ENCODE peak calls at places on chromosomes 4 and X, in seven cellular contexts. R is AG09319, F is substantia nigra, C is PC-3, S is GM03348, N is Ammon's horn, G is endodermal cell. Q is an unnamed sample.
A peak's percentile ranks its signal among the peaks of the same experiment; 100 is the strongest.

GRCh38 chr4:129145222-129145730 is 49.3 kb downstream of the C4orf33 start:
- DNase-seq in R (no peak), F (no peak), C (no peak), S (no peak), N (no peak), G (no peak), Q (no peak)

GRCh38 chrX:124771292-124771691 is 424.9 kb downstream of the SH2D1A start:
- DNase-seq in R (no peak), F (no peak), C (no peak), S (no peak), N (no peak), G (no peak), Q (no peak)

GRCh38 chr4:106315476-106315967 is 487 bp downstream of the TBCK start:
- DNase-seq in R (no peak), F (no peak), C (peak; percentile 91), S (peak; percentile 38), N (no peak), G (no peak), Q (no peak)

GRCh38 chr4:4914965-4915845 is 55.7 kb downstream of the MSX1 start:
- DNase-seq in R (no peak), F (no peak), C (no peak), S (no peak), N (no peak), G (no peak), Q (no peak)

GRCh38 chr4:89161841-89162240 is 50.5 kb downstream of the TIGD2 start:
- DNase-seq in R (no peak), F (no peak), C (peak; percentile 26), S (no peak), N (no peak), G (no peak), Q (no peak)

GRCh38 chr4:178414881-178415446 is 972.7 kb upstream of the AGA start:
- DNase-seq in R (no peak), F (no peak), C (no peak), S (no peak), N (no peak), G (no peak), Q (no peak)

GRCh38 chrX:13652256-13653021 is 502 bp upstream of the TCEANC start:
- DNase-seq in R (peak; percentile 75), F (no peak), C (peak; percentile 88), S (peak; percentile 61), N (no peak), G (no peak), Q (no peak)

GRCh38 chr4:13892739-13893105 is 265.2 kb upstream of the BOD1L1 start:
- DNase-seq in R (no peak), F (no peak), C (peak; percentile 26), S (peak; percentile 12), N (no peak), G (no peak), Q (no peak)

GRCh38 chrX:635428-636192 is 5.0 kb downstream of the SHOX start:
- DNase-seq in R (no peak), F (no peak), C (no peak), S (no peak), N (no peak), G (peak; percentile 71), Q (no peak)

GRCh38 chrX:132023117-132023895 is at the start of gene STK26:
- DNase-seq in R (peak; percentile 7), F (peak; percentile 3), C (peak; percentile 84), S (peak; percentile 79), N (peak; percentile 48), G (peak; percentile 90), Q (no peak)

GRCh38 chr4:8275511-8275910 is 6.0 kb downstream of the HTRA3 start:
- DNase-seq in R (no peak), F (no peak), C (no peak), S (no peak), N (no peak), G (no peak), Q (no peak)

GRCh38 chr4:103786014-103786413 is 66.2 kb upstream of the TACR3 start:
- DNase-seq in R (peak; percentile 5), F (no peak), C (peak; percentile 63), S (peak; percentile 31), N (peak; percentile 4), G (peak; percentile 68), Q (no peak)

GRCh38 chr4:154231796-154232478 is 259.7 kb downstream of the DCHS2 start:
- DNase-seq in R (no peak), F (no peak), C (no peak), S (peak; percentile 47), N (no peak), G (no peak), Q (no peak)

GRCh38 chr4:10115657-10116624 is 658 bp downstream of the WDR1 start:
- DNase-seq in R (no peak), F (no peak), C (peak; percentile 54), S (peak; percentile 80), N (no peak), G (peak; percentile 88), Q (no peak)

GRCh38 chr4:107838138-107838618 is 13.4 kb downstream of the SGMS2 start:
- DNase-seq in R (peak; percentile 70), F (no peak), C (no peak), S (no peak), N (no peak), G (no peak), Q (no peak)

GRCh38 chr4:23981328-23981727 is 91.5 kb upstream of the PPARGC1A start:
- DNase-seq in R (no peak), F (no peak), C (no peak), S (no peak), N (no peak), G (no peak), Q (no peak)

GRCh38 chr4:38610844-38611550 is 53.0 kb upstream of the KLF3 start:
- DNase-seq in R (no peak), F (peak; percentile 35), C (no peak), S (no peak), N (peak; percentile 57), G (no peak), Q (no peak)

GRCh38 chr4:77220841-77221613 is 64.0 kb downstream of the CCNG2 start:
- DNase-seq in R (no peak), F (no peak), C (no peak), S (peak; percentile 21), N (no peak), G (no peak), Q (no peak)